ENCODE peak calls at places on chromosome 2, in four cellular contexts. D, W, M and S are unnamed samples.

GRCh38 chr2:24449348-24449747 is 41.7 kb upstream of the NCOA1 start:
- DNase-seq in D (no peak), W (no peak), M (no peak), S (no peak)

GRCh38 chr2:186241874-186242273 is 244.2 kb upstream of the ZC3H15 start:
- DNase-seq in D (no peak), W (no peak), M (no peak), S (no peak)

GRCh38 chr2:64173156-64174135 is 29.2 kb upstream of the PELI1 start:
- DNase-seq in D (no peak), W (no peak), M (no peak), S (no peak)

GRCh38 chr2:47725808-47726207 is 57.1 kb upstream of the MSH6 start:
- DNase-seq in D (no peak), W (no peak), M (no peak), S (no peak)

GRCh38 chr2:221309888-221310287 is 262.2 kb downstream of the EPHA4 start:
- DNase-seq in D (no peak), W (no peak), M (no peak), S (no peak)

GRCh38 chr2:61175036-61175435 is 13.0 kb downstream of the C2orf74 start:
- DNase-seq in D (no peak), W (no peak), M (no peak), S (no peak)

GRCh38 chr2:49123600-49123999 is 30.7 kb downstream of the FSHR start:
- DNase-seq in D (no peak), W (no peak), M (no peak), S (no peak)

GRCh38 chr2:85994421-85994777 is 105.6 kb upstream of the ST3GAL5 start:
- DNase-seq in D (no peak), W (no peak), M (no peak), S (no peak)

GRCh38 chr2:189555243-189555642 is 25.3 kb downstream of the SLC40A1 start:
- DNase-seq in D (no peak), W (no peak), M (no peak), S (no peak)

GRCh38 chr2:133768261-133769021 is 200.2 kb upstream of the NCKAP5 start:
- DNase-seq in D (no peak), W (no peak), M (no peak), S (no peak)

GRCh38 chr2:210660-211059 is 53.2 kb downstream of the SH3YL1 start:
- DNase-seq in D (no peak), W (no peak), M (no peak), S (no peak)

GRCh38 chr2:238950551-238950950 is 102.7 kb downstream of the TWIST2 start:
- DNase-seq in D (no peak), W (no peak), M (no peak), S (no peak)

GRCh38 chr2:239313776-239314175 is 87.0 kb downstream of the HDAC4 start:
- DNase-seq in D (no peak), W (no peak), M (no peak), S (no peak)

GRCh38 chr2:11406492-11407381 is 59.2 kb downstream of the E2F6 start:
- DNase-seq in D (no peak), W (no peak), M (no peak), S (no peak)

GRCh38 chr2:72027426-72028161 is 120.1 kb downstream of the CYP26B1 start:
- DNase-seq in D (no peak), W (no peak), M (no peak), S (no peak)

GRCh38 chr2:101725515-101726192 is 28.1 kb downstream of the MAP4K4 start:
- DNase-seq in D (no peak), W (no peak), M (no peak), S (no peak)

GRCh38 chr2:18066894-18067293 is 188.4 kb downstream of the KCNS3 start:
- DNase-seq in D (no peak), W (no peak), M (no peak), S (no peak)

GRCh38 chr2:149134335-149134923 is 95.9 kb downstream of the LYPD6B start:
- DNase-seq in D (no peak), W (no peak), M (no peak), S (no peak)